ENCODE peak calls at places on chromosomes 13 and 19, in four cellular contexts. L, Y, H and G are unnamed samples.

GRCh38 chr13:113806526-113806925 is 47.5 kb downstream of the TMEM255B start:
- DNase-seq in H (no peak), Y (no peak), L (no peak), G (no peak)

GRCh38 chr19:44576843-44577565 is 36.4 kb upstream of the IGSF23 start:
- DNase-seq in Y (peak), L (peak), H (no peak), G (no peak)

GRCh38 chr13:114120486-114121430 is 11.7 kb downstream of the RASA3 start:
- DNase-seq in L (no peak), Y (no peak), H (no peak), G (no peak)

GRCh38 chr19:940591-941291 is 14.9 kb downstream of the ARID3A start:
- DNase-seq in H (no peak), L (no peak), Y (no peak), G (peak)

GRCh38 chr13:52012512-52012836 is 276 bp downstream of the ALG11 start:
- DNase-seq in Y (no peak), L (no peak), H (no peak), G (no peak)

GRCh38 chr13:106873810-106874209 is 305.9 kb upstream of the ARGLU1 start:
- DNase-seq in L (no peak), H (no peak), Y (no peak), G (no peak)

GRCh38 chr19:33960566-33960965 is 163.9 kb downstream of the KCTD15 start:
- DNase-seq in L (peak), Y (no peak), H (no peak), G (no peak)

GRCh38 chr13:111139874-111140561 is 24.9 kb downstream of the ARHGEF7 start:
- DNase-seq in Y (no peak), H (no peak), L (no peak), G (no peak)

GRCh38 chr19:40687525-40688016 is 2.9 kb downstream of the NUMBL start:
- DNase-seq in L (no peak), Y (no peak), H (peak), G (no peak)

GRCh38 chr13:24671367-24672117 is 8.7 kb upstream of the ATP12A start:
- DNase-seq in Y (peak), H (no peak), L (peak), G (peak)

GRCh38 chr19:49391581-49392399 is 3.7 kb downstream of the KASH5 start:
- DNase-seq in Y (peak), H (peak), L (peak), G (peak)

GRCh38 chr13:27151798-27152599 is 19.6 kb downstream of the USP12 start:
- DNase-seq in Y (no peak), H (no peak), L (no peak), G (no peak)

GRCh38 chr19:17338440-17339078 is 1.2 kb downstream of the GTPBP3 start:
- DNase-seq in H (no peak), L (peak), Y (no peak), G (no peak)

GRCh38 chr13:107276936-107277335 is 709.0 kb upstream of the ARGLU1 start:
- DNase-seq in H (no peak), Y (no peak), L (no peak), G (no peak)

GRCh38 chr19:58338825-58339558 is 12.2 kb downstream of the ZSCAN22 start:
- DNase-seq in Y (peak), H (no peak), L (peak), G (no peak)

GRCh38 chr13:84418041-84418440 is 535.8 kb upstream of the SLITRK1 start:
- DNase-seq in Y (no peak), L (no peak), H (no peak), G (no peak)

GRCh38 chr13:106560791-106561190 is 7.1 kb downstream of the ARGLU1 start:
- DNase-seq in H (no peak), Y (no peak), L (no peak), G (peak)

GRCh38 chr13:111330211-111330610 is 9.8 kb downstream of the TEX29 start:
- DNase-seq in Y (no peak), L (no peak), H (no peak), G (no peak)

GRCh38 chr13:60562081-60562764 is 165.2 kb downstream of the TDRD3 start:
- DNase-seq in Y (no peak), H (no peak), L (no peak), G (no peak)

GRCh38 chr13:50574731-50575130 is 268.8 kb downstream of the DLEU7 start:
- DNase-seq in Y (no peak), H (no peak), L (no peak), G (no peak)

GRCh38 chr13:101514695-101515275 is 62.3 kb downstream of the ITGBL1 start:
- DNase-seq in H (peak), L (peak), Y (peak), G (peak)

GRCh38 chr19:10503002-10503789 is at the start of gene KEAP1:
- DNase-seq in H (no peak), Y (no peak), L (peak), G (no peak)
- TF ChIP-seq CTCF in H (peak), Y (no peak), L (no peak), G (no peak)

GRCh38 chr13:99129050-99129449 is 71.6 kb upstream of the UBAC2 start:
- DNase-seq in H (no peak), L (no peak), Y (no peak), G (no peak)
- TF ChIP-seq CTCF in H (no peak), L (no peak), Y (no peak), G (no peak)

GRCh38 chr19:12639901-12640613 is 26.5 kb downstream of the MAN2B1 start:
- DNase-seq in Y (peak), H (peak), L (peak), G (peak)
- TF ChIP-seq CTCF in Y (peak), H (peak), L (peak), G (peak)

GRCh38 chr19:42397315-42398166 is 7.4 kb upstream of the CNFN start:
- DNase-seq in L (no peak), Y (no peak), H (no peak), G (no peak)
- TF ChIP-seq CTCF in L (peak), Y (no peak), H (no peak), G (no peak)

GRCh38 chr13:44574466-44574855 is 1.7 kb downstream of the TSC22D1 start:
- DNase-seq in H (no peak), L (no peak), Y (no peak), G (no peak)
- TF ChIP-seq CTCF in H (no peak), L (peak), Y (no peak), G (no peak)

GRCh38 chr13:47897411-47898050 is 103.5 kb downstream of the SUCLA2 start:
- DNase-seq in H (no peak), Y (no peak), L (peak), G (no peak)

GRCh38 chr13:47896546-47896945 is 104.5 kb downstream of the SUCLA2 start:
- DNase-seq in L (no peak), H (no peak), Y (no peak), G (no peak)

GRCh38 chr13:47901451-47901850 is 99.6 kb downstream of the SUCLA2 start:
- DNase-seq in L (peak), Y (peak), H (no peak), G (no peak)

GRCh38 chr13:47896111-47896510 is 105.0 kb downstream of the SUCLA2 start:
- DNase-seq in L (no peak), H (no peak), Y (no peak), G (no peak)

DNA sequence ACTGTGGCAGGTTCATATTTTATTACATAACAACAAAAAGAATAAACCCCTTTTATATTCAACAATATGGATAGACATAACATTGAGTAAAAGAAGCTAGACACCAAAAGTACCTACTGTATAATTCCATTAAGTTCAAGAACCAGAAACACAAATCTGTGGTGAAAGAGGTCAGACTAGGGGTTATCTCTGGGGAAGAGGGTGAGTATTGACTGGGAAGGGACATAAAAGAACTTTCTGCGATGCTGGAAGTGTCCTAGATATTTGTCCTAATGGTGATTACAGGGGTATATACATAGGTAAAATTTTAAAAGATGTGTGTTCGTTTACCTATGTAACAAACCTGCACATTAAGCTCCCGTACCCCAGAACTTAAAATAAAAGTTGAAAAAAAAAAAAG is 103.0 kb downstream of the SUCLA2 start:
- DNase-seq in L (no peak), Y (no peak), H (no peak), G (no peak)
- TF ChIP-seq CTCF in L (no peak), Y (no peak), H (no peak), G (no peak)

GRCh38 chr13:91950803-91951202 is 552.4 kb downstream of the GPC5 start:
- DNase-seq in H (no peak), Y (no peak), L (no peak), G (no peak)

DNA sequence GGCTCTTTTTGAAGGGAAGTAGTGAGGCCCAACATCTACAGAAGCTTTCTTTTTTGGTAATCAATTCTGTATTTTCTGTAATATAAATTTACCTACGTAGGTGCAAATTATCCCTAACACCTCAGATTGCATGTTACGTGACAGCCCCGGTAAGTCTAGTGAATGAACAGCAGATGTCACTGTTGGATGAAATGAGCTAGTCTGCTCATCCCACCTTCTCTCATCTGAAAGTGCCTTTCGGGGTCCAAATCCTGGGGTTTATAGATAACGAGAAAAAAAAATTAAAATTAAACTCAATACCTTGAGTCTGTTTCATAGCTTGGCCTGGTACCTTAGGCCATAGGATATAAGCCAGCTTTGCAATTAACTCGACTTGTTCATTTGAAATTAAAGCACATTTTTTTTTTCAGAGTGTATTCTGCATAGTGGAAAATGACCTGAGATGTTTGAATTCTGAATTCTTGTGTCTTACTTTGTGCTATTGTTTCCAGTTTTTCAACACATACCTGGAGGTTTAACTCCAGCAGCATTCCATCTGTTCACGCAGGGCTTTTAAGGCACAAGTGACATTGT is 548.2 kb downstream of the GPC5 start:
- DNase-seq in Y (peak), H (no peak), L (no peak), G (peak)
- TF ChIP-seq CTCF in Y (peak), H (peak), L (peak), G (peak)

DNA sequence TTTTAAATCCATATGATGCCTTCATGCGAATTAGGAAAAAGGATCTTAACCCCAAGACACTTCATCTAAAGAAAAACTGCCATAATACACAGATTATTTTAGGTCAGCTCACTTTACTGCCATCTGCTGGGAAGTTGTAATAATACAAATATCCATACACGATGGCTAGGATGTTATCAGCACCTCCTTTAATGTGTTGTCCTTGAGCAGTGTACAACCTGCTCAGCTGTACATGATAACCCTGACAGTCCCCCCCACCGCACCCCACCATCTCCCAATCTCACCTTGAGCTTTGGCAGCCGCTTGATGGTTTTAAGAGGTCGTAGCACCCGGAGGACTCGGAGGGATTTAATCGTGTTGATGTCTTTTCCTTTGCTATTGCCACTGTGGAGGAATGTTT is 112.2 kb downstream of the IER2 start:
- DNase-seq in Y (peak), L (no peak), H (no peak), G (peak)
- TF ChIP-seq CTCF in Y (peak), L (peak), H (peak), G (peak)